ENCODE peak calls at places on chromosomes 1 and 21, in four cellular contexts. U, C, D and S are unnamed samples.

GRCh38 chr1:46204406-46204742 is 1.2 kb downstream of the LURAP1 start:
- DNase-seq in C (no peak), U (no peak), D (peak; percentile 86), S (no peak)

GRCh38 chr1:173638043-173639021 is 3.2 kb downstream of the TEX50 start:
- DNase-seq in D (no peak), C (no peak), U (no peak), S (no peak)

GRCh38 chr1:217089239-217090014 is 366.2 kb upstream of the ESRRG start:
- DNase-seq in U (no peak), C (no peak), D (no peak), S (no peak)

GRCh38 chr1:33719771-33720670 is 143.9 kb upstream of the HMGB4 start:
- DNase-seq in D (no peak), U (no peak), C (no peak), S (no peak)

GRCh38 chr1:2019162-2019542 is at the start of gene GABRD:
- DNase-seq in U (no peak), D (no peak), C (no peak), S (no peak)

GRCh38 chr21:36481639-36482038 is 1.7 kb upstream of the CLDN14 start:
- DNase-seq in C (no peak), U (no peak), D (no peak), S (no peak)

GRCh38 chr1:109620396-109620817 is 770 bp downstream of the AMPD2 start:
- DNase-seq in C (no peak), U (no peak), D (peak; percentile 75), S (peak; percentile 30)

GRCh38 chr1:55311057-55311631 is 96.0 kb upstream of the USP24 start:
- DNase-seq in C (no peak), D (no peak), U (no peak), S (peak; percentile 68)

GRCh38 chr1:39174400-39175081 is 30.0 kb upstream of the MACF1 start:
- DNase-seq in D (no peak), U (no peak), C (no peak), S (no peak)

GRCh38 chr1:163535807-163536206 is 214.1 kb downstream of the NUF2 start:
- DNase-seq in D (no peak), C (no peak), U (no peak), S (no peak)